ENCODE peak calls at places on chromosomes 12 and 14, in four cellular contexts. One of them, this sample, is unnamed.
A peak's percentile ranks its signal among the peaks of the same experiment; 100 is the strongest.

GRCh38 chr12:100497105-100497795 is 23.6 kb downstream of the NR1H4 start:
- DNase-seq in nucleus accumbens: no peak
- DNase-seq in posterior vena cava: no peak
- DNase-seq in activated naive CD4-positive, alpha-beta T cell treated with anti-CD3 and anti-CD28 coated beads for 36 hours: no peak
- DNase-seq in this sample: no peak

GRCh38 chr14:93219103-93219726 is 12.2 kb downstream of the UBR7 start:
- DNase-seq in nucleus accumbens: no peak
- DNase-seq in posterior vena cava: no peak
- DNase-seq in activated naive CD4-positive, alpha-beta T cell treated with anti-CD3 and anti-CD28 coated beads for 36 hours: peak; percentile 58
- DNase-seq in this sample: no peak

GRCh38 chr14:72745546-72745945 is 148.4 kb downstream of the DPF3 start:
- DNase-seq in nucleus accumbens: no peak
- DNase-seq in posterior vena cava: no peak
- DNase-seq in activated naive CD4-positive, alpha-beta T cell treated with anti-CD3 and anti-CD28 coated beads for 36 hours: no peak
- DNase-seq in this sample: no peak

GRCh38 chr14:45359766-45360165 is 106.8 kb upstream of the MIS18BP1 start:
- DNase-seq in nucleus accumbens: no peak
- DNase-seq in posterior vena cava: no peak
- DNase-seq in activated naive CD4-positive, alpha-beta T cell treated with anti-CD3 and anti-CD28 coated beads for 36 hours: no peak
- DNase-seq in this sample: no peak

GRCh38 chr14:50311337-50311973 is 574 bp downstream of the L2HGDH start:
- DNase-seq in nucleus accumbens: no peak
- DNase-seq in posterior vena cava: no peak
- DNase-seq in activated naive CD4-positive, alpha-beta T cell treated with anti-CD3 and anti-CD28 coated beads for 36 hours: no peak
- DNase-seq in this sample: no peak

GRCh38 chr12:112900298-112901145 is 6.2 kb upstream of the OAS1 start:
- DNase-seq in nucleus accumbens: no peak
- DNase-seq in posterior vena cava: no peak
- DNase-seq in activated naive CD4-positive, alpha-beta T cell treated with anti-CD3 and anti-CD28 coated beads for 36 hours: peak; percentile 65
- DNase-seq in this sample: no peak

GRCh38 chr12:27246774-27247173 is 2.7 kb downstream of the STK38L start:
- DNase-seq in nucleus accumbens: no peak
- DNase-seq in posterior vena cava: no peak
- DNase-seq in activated naive CD4-positive, alpha-beta T cell treated with anti-CD3 and anti-CD28 coated beads for 36 hours: no peak
- DNase-seq in this sample: no peak

GRCh38 chr12:121637231-121637914 is 11.0 kb downstream of the ORAI1 start:
- DNase-seq in nucleus accumbens: no peak
- DNase-seq in posterior vena cava: peak; percentile 83
- DNase-seq in activated naive CD4-positive, alpha-beta T cell treated with anti-CD3 and anti-CD28 coated beads for 36 hours: peak; percentile 82
- DNase-seq in this sample: no peak

GRCh38 chr12:94874986-94875312 is 128.5 kb downstream of the NDUFA12 start:
- DNase-seq in nucleus accumbens: no peak
- DNase-seq in posterior vena cava: no peak
- DNase-seq in activated naive CD4-positive, alpha-beta T cell treated with anti-CD3 and anti-CD28 coated beads for 36 hours: no peak
- DNase-seq in this sample: no peak

GRCh38 chr12:68785358-68785757 is 22.6 kb upstream of the MDM2 start:
- DNase-seq in nucleus accumbens: no peak
- DNase-seq in posterior vena cava: no peak
- DNase-seq in activated naive CD4-positive, alpha-beta T cell treated with anti-CD3 and anti-CD28 coated beads for 36 hours: no peak
- DNase-seq in this sample: no peak

GRCh38 chr12:130752692-130753230 is 36.7 kb upstream of the RIMBP2 start:
- DNase-seq in nucleus accumbens: no peak
- DNase-seq in posterior vena cava: peak; percentile 58
- DNase-seq in activated naive CD4-positive, alpha-beta T cell treated with anti-CD3 and anti-CD28 coated beads for 36 hours: no peak
- DNase-seq in this sample: no peak

GRCh38 chr12:51364026-51364425 is 17.5 kb upstream of the CELA1 start:
- DNase-seq in nucleus accumbens: no peak
- DNase-seq in posterior vena cava: no peak
- DNase-seq in activated naive CD4-positive, alpha-beta T cell treated with anti-CD3 and anti-CD28 coated beads for 36 hours: no peak
- DNase-seq in this sample: no peak

GRCh38 chr12:78398750-78399149 is 465.8 kb upstream of the SYT1 start:
- DNase-seq in nucleus accumbens: no peak
- DNase-seq in posterior vena cava: no peak
- DNase-seq in activated naive CD4-positive, alpha-beta T cell treated with anti-CD3 and anti-CD28 coated beads for 36 hours: no peak
- DNase-seq in this sample: no peak

GRCh38 chr14:90726656-90727055 is 89.6 kb downstream of the TTC7B start:
- DNase-seq in nucleus accumbens: no peak
- DNase-seq in posterior vena cava: peak; percentile 81
- DNase-seq in activated naive CD4-positive, alpha-beta T cell treated with anti-CD3 and anti-CD28 coated beads for 36 hours: no peak
- DNase-seq in this sample: peak; percentile 70

GRCh38 chr12:4120316-4120920 is 153.1 kb upstream of the CCND2 start:
- DNase-seq in nucleus accumbens: no peak
- DNase-seq in posterior vena cava: peak; percentile 49
- DNase-seq in activated naive CD4-positive, alpha-beta T cell treated with anti-CD3 and anti-CD28 coated beads for 36 hours: no peak
- DNase-seq in this sample: no peak

GRCh38 chr12:77392467-77392866 is 327.1 kb upstream of the E2F7 start:
- DNase-seq in nucleus accumbens: no peak
- DNase-seq in posterior vena cava: no peak
- DNase-seq in activated naive CD4-positive, alpha-beta T cell treated with anti-CD3 and anti-CD28 coated beads for 36 hours: no peak
- DNase-seq in this sample: no peak

GRCh38 chr14:65533736-65534404 is 121.3 kb downstream of the FUT8 start:
- DNase-seq in nucleus accumbens: no peak
- DNase-seq in posterior vena cava: no peak
- DNase-seq in activated naive CD4-positive, alpha-beta T cell treated with anti-CD3 and anti-CD28 coated beads for 36 hours: no peak
- DNase-seq in this sample: no peak

GRCh38 chr12:107131832-107132616 is 38.7 kb upstream of the CRY1 start:
- DNase-seq in nucleus accumbens: no peak
- DNase-seq in posterior vena cava: no peak
- DNase-seq in activated naive CD4-positive, alpha-beta T cell treated with anti-CD3 and anti-CD28 coated beads for 36 hours: no peak
- DNase-seq in this sample: no peak

GRCh38 chr12:96985515-96986362 is 78.7 kb downstream of the NEDD1 start:
- DNase-seq in nucleus accumbens: no peak
- DNase-seq in posterior vena cava: no peak
- DNase-seq in activated naive CD4-positive, alpha-beta T cell treated with anti-CD3 and anti-CD28 coated beads for 36 hours: peak; percentile 30
- DNase-seq in this sample: no peak

GRCh38 chr12:68462799-68463198 is 130.6 kb upstream of the MDM1 start:
- DNase-seq in nucleus accumbens: no peak
- DNase-seq in posterior vena cava: no peak
- DNase-seq in activated naive CD4-positive, alpha-beta T cell treated with anti-CD3 and anti-CD28 coated beads for 36 hours: no peak
- DNase-seq in this sample: no peak

GRCh38 chr14:104263671-104264358 is 125.4 kb downstream of the KIF26A start:
- DNase-seq in nucleus accumbens: no peak
- DNase-seq in posterior vena cava: peak; percentile 66
- DNase-seq in activated naive CD4-positive, alpha-beta T cell treated with anti-CD3 and anti-CD28 coated beads for 36 hours: no peak
- DNase-seq in this sample: no peak

GRCh38 chr12:64445490-64445889 is 6.4 kb upstream of the TBK1 start:
- DNase-seq in nucleus accumbens: no peak
- DNase-seq in posterior vena cava: no peak
- DNase-seq in activated naive CD4-positive, alpha-beta T cell treated with anti-CD3 and anti-CD28 coated beads for 36 hours: no peak
- DNase-seq in this sample: no peak

GRCh38 chr12:91327136-91327535 is 144.5 kb upstream of the DCN start:
- DNase-seq in nucleus accumbens: no peak
- DNase-seq in posterior vena cava: no peak
- DNase-seq in activated naive CD4-positive, alpha-beta T cell treated with anti-CD3 and anti-CD28 coated beads for 36 hours: no peak
- DNase-seq in this sample: no peak

GRCh38 chr14:29587046-29587445 is 340.6 kb downstream of the PRKD1 start:
- DNase-seq in nucleus accumbens: no peak
- DNase-seq in posterior vena cava: no peak
- DNase-seq in activated naive CD4-positive, alpha-beta T cell treated with anti-CD3 and anti-CD28 coated beads for 36 hours: no peak
- DNase-seq in this sample: no peak

GRCh38 chr12:105317453-105317852 is 13.0 kb upstream of the C12orf75 start:
- DNase-seq in nucleus accumbens: no peak
- DNase-seq in posterior vena cava: no peak
- DNase-seq in activated naive CD4-positive, alpha-beta T cell treated with anti-CD3 and anti-CD28 coated beads for 36 hours: no peak
- DNase-seq in this sample: no peak

GRCh38 chr12:63045020-63045860 is 105.8 kb downstream of the AVPR1A start:
- DNase-seq in nucleus accumbens: no peak
- DNase-seq in posterior vena cava: no peak
- DNase-seq in activated naive CD4-positive, alpha-beta T cell treated with anti-CD3 and anti-CD28 coated beads for 36 hours: no peak
- DNase-seq in this sample: no peak